ENCODE peak calls at places on chromosome 2, in four cellular contexts. V, L, I and Z are unnamed samples.

GRCh38 chr2:171160630-171161424 is at the start of gene TLK1:
- DNase-seq in L (peak; percentile 75), V (peak; percentile 90), I (peak; percentile 84), Z (peak; percentile 90)

GRCh38 chr2:160498147-160498546 is 4.5 kb upstream of the RBMS1 start:
- DNase-seq in L (no peak), V (no peak), I (no peak), Z (no peak)

GRCh38 chr2:213238753-213239591 is 45.3 kb upstream of the SPAG16 start:
- DNase-seq in I (no peak), L (peak; percentile 74), V (no peak), Z (peak; percentile 14)

GRCh38 chr2:131014141-131014540 is 79.1 kb downstream of the FAM168B start:
- DNase-seq in V (no peak), L (peak; percentile 78), I (no peak), Z (no peak)

GRCh38 chr2:12717191-12717987 is 653 bp downstream of the TRIB2 start:
- DNase-seq in L (peak; percentile 64), V (peak; percentile 57), I (peak; percentile 74), Z (peak; percentile 70)

GRCh38 chr2:199460101-199460671 is 2.4 kb upstream of the SATB2 start:
- DNase-seq in L (peak; percentile 60), I (no peak), V (no peak), Z (no peak)

GRCh38 chr2:113136828-113137775 is 9.7 kb downstream of the IL1RN start:
- DNase-seq in V (peak; percentile 60), I (peak; percentile 55), L (no peak), Z (peak; percentile 73)

GRCh38 chr2:53770264-53770663 is 2.7 kb downstream of the CHAC2 start:
- DNase-seq in I (no peak), L (peak; percentile 65), V (peak; percentile 33), Z (no peak)

GRCh38 chr2:39682078-39682477 is 16.4 kb downstream of the TMEM178A start:
- DNase-seq in L (no peak), I (no peak), V (no peak), Z (no peak)

GRCh38 chr2:201886504-201886903 is 80.2 kb downstream of the CDK15 start:
- DNase-seq in V (no peak), L (peak; percentile 86), I (no peak), Z (no peak)

GRCh38 chr2:8500124-8501054 is 181.5 kb upstream of the ID2 start:
- DNase-seq in L (no peak), I (no peak), V (no peak), Z (peak; percentile 63)

GRCh38 chr2:154697422-154698237 is 865 bp upstream of the KCNJ3 start:
- DNase-seq in L (no peak), I (peak; percentile 76), V (no peak), Z (peak; percentile 55)

GRCh38 chr2:241312082-241312481 is 3.4 kb downstream of the HDLBP start:
- DNase-seq in L (peak; percentile 86), I (no peak), V (no peak), Z (no peak)

GRCh38 chr2:211093743-211094303 is 537.4 kb downstream of the CPS1 start:
- DNase-seq in L (peak; percentile 5), V (no peak), I (no peak), Z (peak; percentile 33)

GRCh38 chr2:119005081-119005480 is 63.1 kb downstream of the MARCO start:
- DNase-seq in I (no peak), V (no peak), L (peak; percentile 87), Z (no peak)

GRCh38 chr2:192151848-192152247 is 42.9 kb downstream of the TMEFF2 start:
- DNase-seq in L (peak; percentile 22), I (no peak), V (no peak), Z (no peak)

GRCh38 chr2:106284255-106284654 is 90.2 kb upstream of the UXS1 start:
- DNase-seq in I (no peak), V (no peak), L (no peak), Z (no peak)

GRCh38 chr2:140648390-140648789 is 1482.4 kb downstream of the LRP1B start:
- DNase-seq in I (no peak), L (no peak), V (no peak), Z (no peak)

GRCh38 chr2:207978177-207978576 is 47.1 kb downstream of the PLEKHM3 start:
- DNase-seq in L (no peak), I (no peak), V (no peak), Z (no peak)

GRCh38 chr2:216603010-216603883 is 30.0 kb upstream of the IGFBP2 start:
- DNase-seq in I (no peak), V (no peak), L (peak; percentile 63), Z (no peak)

GRCh38 chr2:18598848-18599484 is 9.6 kb upstream of the NT5C1B start:
- DNase-seq in V (no peak), I (no peak), L (no peak), Z (no peak)

GRCh38 chr2:100812141-100812540 is 7.8 kb upstream of the NPAS2 start:
- DNase-seq in L (no peak), I (no peak), V (no peak), Z (no peak)

GRCh38 chr2:121831841-121832240 is 76.4 kb downstream of the TSN start:
- DNase-seq in V (no peak), I (no peak), L (no peak), Z (no peak)

GRCh38 chr2:148967056-148967455 is 71.4 kb upstream of the LYPD6B start:
- DNase-seq in L (no peak), I (no peak), V (no peak), Z (no peak)

GRCh38 chr2:127149384-127149783 is 42.4 kb upstream of the BIN1 start:
- DNase-seq in V (no peak), I (no peak), L (peak; percentile 91), Z (no peak)

GRCh38 chr2:148893906-148894305 is 18.9 kb downstream of the KIF5C start:
- DNase-seq in L (no peak), I (no peak), V (no peak), Z (no peak)

GRCh38 chr2:72143441-72144356 is 4.0 kb downstream of the CYP26B1 start:
- DNase-seq in V (no peak), L (no peak), I (peak; percentile 76), Z (no peak)

GRCh38 chr2:204472375-204472774 is 72.9 kb upstream of the PARD3B start:
- DNase-seq in I (no peak), V (no peak), L (no peak), Z (no peak)

GRCh38 chr2:125656190-125656589 is 999.8 kb upstream of the GYPC start:
- DNase-seq in L (no peak), V (no peak), I (no peak), Z (no peak)

GRCh38 chr2:82837588-82838304 is 1621.3 kb downstream of the SUCLG1 start:
- DNase-seq in I (no peak), L (peak; percentile 88), V (no peak), Z (no peak)

GRCh38 chr2:123652320-123652719 is 372.8 kb upstream of the CNTNAP5 start:
- DNase-seq in L (no peak), V (no peak), I (no peak), Z (no peak)

GRCh38 chr2:121502246-121502645 is 28.4 kb upstream of the RNU4ATAC start:
- DNase-seq in I (no peak), V (no peak), L (peak; percentile 84), Z (no peak)

GRCh38 chr2:237669628-237670351 is 42.4 kb downstream of the LRRFIP1 start:
- DNase-seq in I (no peak), V (no peak), L (no peak), Z (peak; percentile 67)

GRCh38 chr2:24620936-24621335 is 129.9 kb downstream of the NCOA1 start:
- DNase-seq in V (no peak), L (no peak), I (no peak), Z (peak; percentile 50)

GRCh38 chr2:24617431-24617830 is 126.4 kb downstream of the NCOA1 start:
- DNase-seq in V (no peak), L (no peak), I (no peak), Z (no peak)

GRCh38 chr2:24623535-24623934 is 132.5 kb downstream of the NCOA1 start:
- DNase-seq in L (no peak), I (no peak), V (no peak), Z (no peak)

GRCh38 chr2:24625728-24626484 is 134.9 kb downstream of the NCOA1 start:
- DNase-seq in L (no peak), I (no peak), V (no peak), Z (no peak)

GRCh38 chr2:24621779-24622538 is 130.9 kb downstream of the NCOA1 start:
- DNase-seq in L (peak; percentile 31), V (no peak), I (no peak), Z (no peak)
- H3K4me2 ChIP-seq in L (no peak overlapping the region), V (no peak overlapping the region), I (no peak overlapping the region), Z (no peak overlapping the region)

DNA sequence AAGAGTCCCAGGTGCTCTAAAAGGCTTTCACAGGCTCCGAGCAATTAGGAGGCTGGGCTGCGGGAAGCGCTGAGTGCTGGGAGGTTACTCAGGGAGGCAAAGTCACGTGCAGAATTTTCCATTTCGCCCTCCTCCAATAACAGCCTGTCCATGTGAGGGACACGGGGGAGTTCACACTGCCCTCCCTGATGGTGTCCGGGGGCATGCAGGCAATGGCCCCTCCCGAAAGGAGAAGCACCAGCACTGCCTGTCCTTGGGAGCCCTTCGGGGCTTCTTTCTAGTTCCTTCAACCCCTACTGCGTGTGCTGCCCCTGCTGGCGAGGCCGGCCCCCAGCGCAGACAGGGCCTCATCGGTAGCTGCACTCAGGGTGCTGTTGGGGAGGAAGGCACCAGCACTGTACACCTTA is 63.1 kb upstream of the HPCAL1 start:
- DNase-seq in V (peak; percentile 70), L (no peak), I (peak; percentile 69), Z (no peak)
- TF ChIP-seq CTCF in V (peak; percentile 83), L (no peak), I (no peak), Z (no peak)

GRCh38 chr2:172807011-172807410 is 71.4 kb downstream of the RAPGEF4 start:
- DNase-seq in I (no peak), L (no peak), V (no peak), Z (peak; percentile 20)
- H3K4me2 ChIP-seq in I (no peak overlapping the region), L (no peak overlapping the region), V (no peak overlapping the region), Z (peak overlapping the region; percentile 48)

DNA sequence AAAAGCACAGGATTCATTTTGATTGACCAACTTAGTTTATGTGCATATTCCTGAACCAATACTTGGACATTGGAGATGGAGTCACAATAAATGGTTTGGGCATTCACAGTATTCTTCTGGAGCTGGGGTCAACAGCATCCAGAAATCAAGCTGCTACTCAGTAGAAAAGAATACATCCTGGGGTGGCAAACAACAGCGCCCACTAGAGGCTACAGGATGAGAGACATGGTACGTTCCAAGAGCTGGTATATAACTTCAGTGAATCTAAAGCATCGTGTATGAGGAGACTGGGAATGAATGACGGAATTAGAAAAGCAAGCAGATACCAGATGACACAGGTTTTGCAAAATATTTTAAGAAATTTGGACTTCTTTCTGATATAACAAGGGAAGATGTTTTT is 142.9 kb upstream of the FIGN start:
- DNase-seq in L (peak; percentile 9), V (peak; percentile 21), I (peak; percentile 71), Z (peak; percentile 25)
- TF ChIP-seq CTCF in L (peak; percentile 89), V (peak; percentile 31), I (peak; percentile 12), Z (peak; percentile 43)

GRCh38 chr2:96529376-96530143 is 7.0 kb upstream of the ARID5A start:
- DNase-seq in V (no peak), I (no peak), L (no peak), Z (no peak)
- H3K4me2 ChIP-seq in V (no peak overlapping the region), I (no peak overlapping the region), L (no peak overlapping the region), Z (no peak overlapping the region)

GRCh38 chr2:231720971-231721640 is 12.8 kb downstream of the PTMA start:
- DNase-seq in L (no peak), V (no peak), I (no peak), Z (no peak)
- TF ChIP-seq CTCF in L (no peak), V (no peak), I (no peak), Z (no peak)

GRCh38 chr2:63614448-63614968 is 25.7 kb downstream of the MDH1 start:
- DNase-seq in I (no peak), L (peak; percentile 66), V (no peak), Z (peak; percentile 34)
- H3K4me2 ChIP-seq in I (peak overlapping the region; percentile 97), L (peak overlapping the region; percentile 78), V (no peak overlapping the region), Z (peak overlapping the region; percentile 65)

GRCh38 chr2:179991344-179991743 is 15.8 kb downstream of the CWC22 start:
- DNase-seq in L (no peak), V (no peak), I (no peak), Z (no peak)
- TF ChIP-seq CTCF in L (peak; percentile 7), V (peak; percentile 44), I (peak; percentile 40), Z (no peak)